ENCODE peak calls at places on chromosomes 16 and 17, in nine cellular contexts. E, K, D, M, R, X, V, Q and L are unnamed samples.

GRCh38 chr17:50198026-50198669 is 3.3 kb downstream of the COL1A1 start:
- DNase-seq in E (peak), K (no peak), D (peak), M (no peak), R (peak), X (no peak), V (no peak), Q (peak), L (peak)

GRCh38 chr17:81419886-81420768 is 24.9 kb downstream of the BAHCC1 start:
- DNase-seq in E (no peak), K (no peak), D (no peak), M (no peak), R (no peak), X (no peak), V (no peak), Q (peak), L (no peak)

GRCh38 chr16:797120-797420 is 3.5 kb downstream of the GNG13 start:
- DNase-seq in E (no peak), K (no peak), D (no peak), M (no peak), R (no peak), X (no peak), V (no peak), Q (no peak), L (no peak)

GRCh38 chr16:20611350-20611902 is 35.3 kb upstream of the ACSM2B start:
- DNase-seq in E (peak), K (no peak), D (no peak), M (peak), R (no peak), X (no peak), V (peak), Q (no peak), L (no peak)

GRCh38 chr16:69112285-69113129 is 7.1 kb downstream of the HAS3 start:
- DNase-seq in E (no peak), K (no peak), D (peak), M (no peak), R (peak), X (peak), V (no peak), Q (peak), L (peak)

GRCh38 chr17:12584727-12585126 is 81.0 kb upstream of the MYOCD start:
- DNase-seq in E (no peak), K (no peak), D (no peak), M (no peak), R (peak), X (no peak), V (no peak), Q (no peak), L (no peak)

GRCh38 chr16:89409161-89409711 is 81.1 kb downstream of the ANKRD11 start:
- DNase-seq in E (no peak), K (no peak), D (peak), M (no peak), R (peak), X (no peak), V (no peak), Q (peak), L (peak)

GRCh38 chr16:9644258-9644657 is 538.0 kb downstream of the GRIN2A start:
- DNase-seq in E (no peak), K (no peak), D (no peak), M (no peak), R (no peak), X (no peak), V (no peak), Q (no peak), L (no peak)